ENCODE peak calls at places on chromosomes 4 and X, in seven cellular contexts. One of them, this sample, is unnamed.

GRCh38 chr4:41877020-41877796 is 58.0 kb upstream of the TMEM33 start:
- DNase-seq in esophagus squamous epithelium: no peak
- DNase-seq in cardiac muscle cell: no peak
- DNase-seq in coronary artery: no peak
- DNase-seq in DND-41: no peak
- DNase-seq in mammary epithelial cell: no peak
- DNase-seq in Caco-2: no peak
- DNase-seq in this sample: no peak

GRCh38 chrX:119948381-119948780 is 4.8 kb upstream of the NKAP start:
- DNase-seq in DND-41: no peak
- DNase-seq in mammary epithelial cell: no peak
- DNase-seq in cardiac muscle cell: no peak
- DNase-seq in esophagus squamous epithelium: no peak
- DNase-seq in Caco-2: no peak
- DNase-seq in coronary artery: no peak
- DNase-seq in this sample: no peak

GRCh38 chrX:110786486-110786885 is 9.1 kb downstream of the CHRDL1 start:
- DNase-seq in mammary epithelial cell: no peak
- DNase-seq in DND-41: no peak
- DNase-seq in coronary artery: no peak
- DNase-seq in Caco-2: no peak
- DNase-seq in esophagus squamous epithelium: no peak
- DNase-seq in cardiac muscle cell: no peak
- DNase-seq in this sample: peak; percentile 76

GRCh38 chrX:56793533-56794320 is 64.7 kb downstream of the NBDY start:
- DNase-seq in esophagus squamous epithelium: no peak
- DNase-seq in Caco-2: no peak
- DNase-seq in mammary epithelial cell: no peak
- DNase-seq in cardiac muscle cell: no peak
- DNase-seq in coronary artery: peak; percentile 62
- DNase-seq in DND-41: no peak
- DNase-seq in this sample: no peak

GRCh38 chr4:64271601-64272081 is 137.6 kb downstream of the TECRL start:
- DNase-seq in mammary epithelial cell: peak; percentile 0
- DNase-seq in DND-41: no peak
- DNase-seq in cardiac muscle cell: no peak
- DNase-seq in esophagus squamous epithelium: no peak
- DNase-seq in coronary artery: no peak
- DNase-seq in Caco-2: no peak
- DNase-seq in this sample: no peak

GRCh38 chrX:19303216-19303880 is 40.4 kb upstream of the PDHA1 start:
- DNase-seq in coronary artery: no peak
- DNase-seq in mammary epithelial cell: peak; percentile 72
- DNase-seq in esophagus squamous epithelium: no peak
- DNase-seq in Caco-2: no peak
- DNase-seq in DND-41: no peak
- DNase-seq in cardiac muscle cell: peak; percentile 63
- DNase-seq in this sample: peak; percentile 19

GRCh38 chr4:138835833-138836521 is 179.6 kb upstream of the NOCT start:
- DNase-seq in cardiac muscle cell: peak; percentile 31
- DNase-seq in DND-41: no peak
- DNase-seq in esophagus squamous epithelium: no peak
- DNase-seq in coronary artery: no peak
- DNase-seq in Caco-2: peak; percentile 59
- DNase-seq in mammary epithelial cell: peak; percentile 29
- DNase-seq in this sample: peak; percentile 24

GRCh38 chrX:122135070-122135469 is 1049.0 kb upstream of the GRIA3 start:
- DNase-seq in cardiac muscle cell: no peak
- DNase-seq in coronary artery: no peak
- DNase-seq in Caco-2: no peak
- DNase-seq in DND-41: no peak
- DNase-seq in mammary epithelial cell: no peak
- DNase-seq in esophagus squamous epithelium: no peak
- DNase-seq in this sample: no peak

GRCh38 chr4:1376841-1377605 is 29.2 kb downstream of the NKX1-1 start:
- DNase-seq in coronary artery: no peak
- DNase-seq in cardiac muscle cell: no peak
- DNase-seq in DND-41: no peak
- DNase-seq in Caco-2: no peak
- DNase-seq in mammary epithelial cell: no peak
- DNase-seq in esophagus squamous epithelium: no peak
- DNase-seq in this sample: no peak

GRCh38 chr4:722851-723360 is 17.3 kb downstream of the PCGF3 start:
- DNase-seq in cardiac muscle cell: no peak
- DNase-seq in mammary epithelial cell: no peak
- DNase-seq in Caco-2: no peak
- DNase-seq in esophagus squamous epithelium: no peak
- DNase-seq in coronary artery: no peak
- DNase-seq in DND-41: no peak
- DNase-seq in this sample: no peak

GRCh38 chr4:41061482-41062185 is 152.7 kb downstream of the APBB2 start:
- DNase-seq in esophagus squamous epithelium: no peak
- DNase-seq in coronary artery: no peak
- DNase-seq in DND-41: no peak
- DNase-seq in cardiac muscle cell: no peak
- DNase-seq in Caco-2: no peak
- DNase-seq in mammary epithelial cell: no peak
- DNase-seq in this sample: peak; percentile 40

GRCh38 chr4:152572417-152573086 is 36.7 kb upstream of the FBXW7 start:
- DNase-seq in cardiac muscle cell: peak; percentile 92
- DNase-seq in Caco-2: peak; percentile 21
- DNase-seq in DND-41: no peak
- DNase-seq in mammary epithelial cell: peak; percentile 55
- DNase-seq in coronary artery: no peak
- DNase-seq in esophagus squamous epithelium: no peak
- DNase-seq in this sample: peak; percentile 2

GRCh38 chrX:150329888-150330287 is 33.2 kb upstream of the MAMLD1 start:
- DNase-seq in DND-41: no peak
- DNase-seq in Caco-2: no peak
- DNase-seq in mammary epithelial cell: no peak
- DNase-seq in cardiac muscle cell: no peak
- DNase-seq in esophagus squamous epithelium: no peak
- DNase-seq in coronary artery: no peak
- DNase-seq in this sample: no peak

GRCh38 chrX:13469963-13470679 is 99.3 kb upstream of the EGFL6 start:
- DNase-seq in coronary artery: no peak
- DNase-seq in Caco-2: no peak
- DNase-seq in DND-41: no peak
- DNase-seq in mammary epithelial cell: peak; percentile 74
- DNase-seq in esophagus squamous epithelium: no peak
- DNase-seq in cardiac muscle cell: peak; percentile 23
- DNase-seq in this sample: peak; percentile 62

GRCh38 chr4:94678896-94679295 is 78.9 kb upstream of the BMPR1B start:
- DNase-seq in coronary artery: no peak
- DNase-seq in Caco-2: no peak
- DNase-seq in cardiac muscle cell: no peak
- DNase-seq in DND-41: no peak
- DNase-seq in esophagus squamous epithelium: no peak
- DNase-seq in mammary epithelial cell: peak; percentile 49
- DNase-seq in this sample: peak; percentile 87

GRCh38 chr4:114921790-114922581 is 191.4 kb downstream of the NDST4 start:
- DNase-seq in coronary artery: no peak
- DNase-seq in esophagus squamous epithelium: no peak
- DNase-seq in cardiac muscle cell: no peak
- DNase-seq in mammary epithelial cell: no peak
- DNase-seq in Caco-2: no peak
- DNase-seq in DND-41: no peak
- DNase-seq in this sample: no peak

GRCh38 chr4:164381859-164382258 is 372.1 kb upstream of the SMIM31 start:
- DNase-seq in Caco-2: no peak
- DNase-seq in coronary artery: no peak
- DNase-seq in mammary epithelial cell: no peak
- DNase-seq in cardiac muscle cell: no peak
- DNase-seq in DND-41: no peak
- DNase-seq in esophagus squamous epithelium: no peak
- DNase-seq in this sample: no peak

GRCh38 chr4:182560358-182560757 is 317.2 kb downstream of the TENM3 start:
- DNase-seq in esophagus squamous epithelium: no peak
- DNase-seq in mammary epithelial cell: no peak
- DNase-seq in coronary artery: no peak
- DNase-seq in cardiac muscle cell: no peak
- DNase-seq in Caco-2: no peak
- DNase-seq in DND-41: no peak
- DNase-seq in this sample: peak; percentile 46
- TF ChIP-seq CTCF in esophagus squamous epithelium: no peak
- TF ChIP-seq CTCF in mammary epithelial cell: no peak
- TF ChIP-seq CTCF in coronary artery: no peak
- TF ChIP-seq CTCF in cardiac muscle cell: no peak
- TF ChIP-seq CTCF in Caco-2: no peak
- TF ChIP-seq CTCF in DND-41: no peak
- TF ChIP-seq CTCF in this sample: peak; percentile 39

DNA sequence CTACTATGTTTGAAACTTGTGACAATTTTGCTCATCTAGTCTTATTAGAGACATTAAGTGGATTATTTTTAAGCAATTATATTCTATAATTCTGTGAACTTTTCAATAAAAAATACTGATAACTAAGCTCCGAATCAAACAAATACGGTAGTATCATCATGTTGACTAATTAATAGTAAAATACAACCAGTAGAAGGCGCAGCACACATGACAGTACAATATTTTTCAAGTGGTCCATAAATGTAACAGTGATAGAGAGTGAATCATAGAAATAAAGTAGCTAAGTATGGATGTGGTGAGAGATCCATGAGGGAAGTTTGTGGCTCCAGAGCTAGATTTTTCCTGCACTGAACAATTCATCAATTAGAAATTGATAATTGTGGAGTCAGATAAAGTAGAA is 666.2 kb downstream of the KCTD8 start:
- DNase-seq in cardiac muscle cell: no peak
- DNase-seq in esophagus squamous epithelium: no peak
- DNase-seq in Caco-2: no peak
- DNase-seq in coronary artery: no peak
- DNase-seq in mammary epithelial cell: no peak
- DNase-seq in DND-41: no peak
- DNase-seq in this sample: no peak
- TF ChIP-seq CTCF in cardiac muscle cell: no peak
- TF ChIP-seq CTCF in esophagus squamous epithelium: no peak
- TF ChIP-seq CTCF in Caco-2: no peak
- TF ChIP-seq CTCF in coronary artery: no peak
- TF ChIP-seq CTCF in mammary epithelial cell: no peak
- TF ChIP-seq CTCF in DND-41: no peak
- TF ChIP-seq CTCF in this sample: no peak

GRCh38 chrX:40173662-40174593 is 76.2 kb upstream of the BCOR start:
- DNase-seq in Caco-2: peak; percentile 55
- DNase-seq in mammary epithelial cell: no peak
- DNase-seq in esophagus squamous epithelium: peak; percentile 15
- DNase-seq in cardiac muscle cell: peak; percentile 39
- DNase-seq in coronary artery: no peak
- DNase-seq in DND-41: peak; percentile 62
- DNase-seq in this sample: peak; percentile 40
- TF ChIP-seq CTCF in Caco-2: peak; percentile 19
- TF ChIP-seq CTCF in mammary epithelial cell: no peak
- TF ChIP-seq CTCF in esophagus squamous epithelium: no peak
- TF ChIP-seq CTCF in cardiac muscle cell: peak; percentile 4
- TF ChIP-seq CTCF in coronary artery: no peak
- TF ChIP-seq CTCF in DND-41: peak; percentile 26
- TF ChIP-seq CTCF in this sample: no peak

GRCh38 chr4:8225290-8225625 is 26.2 kb downstream of the SH3TC1 start:
- DNase-seq in Caco-2: no peak
- DNase-seq in mammary epithelial cell: no peak
- DNase-seq in cardiac muscle cell: no peak
- DNase-seq in DND-41: no peak
- DNase-seq in esophagus squamous epithelium: no peak
- DNase-seq in coronary artery: no peak
- DNase-seq in this sample: no peak
- TF ChIP-seq CTCF in Caco-2: no peak
- TF ChIP-seq CTCF in mammary epithelial cell: no peak
- TF ChIP-seq CTCF in cardiac muscle cell: no peak
- TF ChIP-seq CTCF in DND-41: no peak
- TF ChIP-seq CTCF in esophagus squamous epithelium: no peak
- TF ChIP-seq CTCF in coronary artery: no peak
- TF ChIP-seq CTCF in this sample: no peak

DNA sequence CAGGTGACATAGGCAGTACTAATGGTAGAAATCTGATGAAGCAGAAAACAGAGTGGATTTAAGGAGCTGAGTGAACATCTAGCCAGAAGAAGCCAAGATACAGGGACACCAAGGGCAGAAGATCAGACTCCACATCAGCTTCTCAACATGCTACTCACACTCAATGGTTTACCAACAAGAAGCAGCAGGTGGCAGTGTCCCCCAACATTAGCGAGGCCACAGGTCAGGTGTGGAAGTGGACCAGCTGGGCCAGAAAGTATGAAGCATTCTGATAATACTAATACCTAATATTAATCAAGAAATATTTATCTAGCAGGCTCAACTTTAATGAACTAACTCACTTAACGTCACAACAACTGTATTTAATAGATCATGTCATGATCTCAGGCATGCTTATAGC is 73.4 kb upstream of the TTC29 start:
- DNase-seq in mammary epithelial cell: peak; percentile 42
- DNase-seq in esophagus squamous epithelium: no peak
- DNase-seq in DND-41: peak; percentile 49
- DNase-seq in Caco-2: peak; percentile 74
- DNase-seq in cardiac muscle cell: peak; percentile 77
- DNase-seq in coronary artery: no peak
- DNase-seq in this sample: peak; percentile 55
- TF ChIP-seq CTCF in mammary epithelial cell: peak; percentile 69
- TF ChIP-seq CTCF in esophagus squamous epithelium: no peak
- TF ChIP-seq CTCF in DND-41: peak; percentile 67
- TF ChIP-seq CTCF in Caco-2: peak; percentile 76
- TF ChIP-seq CTCF in cardiac muscle cell: peak; percentile 70
- TF ChIP-seq CTCF in coronary artery: peak; percentile 36
- TF ChIP-seq CTCF in this sample: peak; percentile 89

DNA sequence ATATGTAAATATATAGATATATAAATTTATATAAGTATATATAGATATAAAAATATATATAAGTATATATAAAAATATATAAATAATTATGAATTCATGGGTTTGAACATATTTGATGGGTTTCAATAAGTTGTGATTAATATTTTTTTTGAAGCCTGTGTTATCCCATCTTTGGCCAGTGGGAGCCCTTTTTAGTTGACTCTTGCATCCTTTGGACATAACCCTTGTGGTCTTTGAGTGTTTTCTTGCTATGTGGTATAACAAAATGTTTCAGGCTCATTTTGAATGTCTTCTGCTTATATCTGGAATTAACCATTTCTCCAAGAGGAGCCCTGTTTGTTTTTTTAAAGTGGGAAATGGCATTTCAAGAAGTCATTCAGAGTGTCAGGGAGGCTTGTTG is 15.2 kb downstream of the SNX25 start:
- DNase-seq in esophagus squamous epithelium: no peak
- DNase-seq in Caco-2: no peak
- DNase-seq in coronary artery: no peak
- DNase-seq in cardiac muscle cell: no peak
- DNase-seq in DND-41: no peak
- DNase-seq in mammary epithelial cell: no peak
- DNase-seq in this sample: no peak
- TF ChIP-seq CTCF in esophagus squamous epithelium: no peak
- TF ChIP-seq CTCF in Caco-2: no peak
- TF ChIP-seq CTCF in coronary artery: no peak
- TF ChIP-seq CTCF in cardiac muscle cell: no peak
- TF ChIP-seq CTCF in DND-41: no peak
- TF ChIP-seq CTCF in mammary epithelial cell: peak; percentile 30
- TF ChIP-seq CTCF in this sample: peak; percentile 58